ENCODE peak calls at places on chromosomes 16 and 17, in ten cellular contexts. I is uterus, Y is IMR-90, G is adrenal gland, K is endothelial cell of umbilical vein, T is HepG2, A is prostate gland, N is Peyer's patch, Q is transverse colon, E is testis. U is an unnamed sample.

GRCh38 chr17:37079735-37080134 is 131.0 kb downstream of the AATF start:
- DNase-seq in I (no peak), Y (peak; percentile 45), G (no peak), K (no peak), T (no peak), A (no peak), N (no peak), Q (no peak), E (no peak), U (no peak)

GRCh38 chr16:86834451-86835035 is 256.2 kb downstream of the FOXL1 start:
- DNase-seq in I (no peak), Y (peak; percentile 88), G (no peak), K (peak; percentile 41), T (no peak), A (no peak), N (no peak), Q (no peak), E (no peak), U (no peak)

GRCh38 chr17:74180336-74180735 is 23.1 kb upstream of the RPL38 start:
- DNase-seq in I (no peak), Y (no peak), G (no peak), K (no peak), T (no peak), A (no peak), N (no peak), Q (no peak), E (no peak), U (no peak)

GRCh38 chr16:23945243-23945642 is 109.5 kb downstream of the PRKCB start:
- DNase-seq in I (no peak), Y (no peak), G (no peak), K (no peak), T (no peak), A (no peak), N (no peak), Q (no peak), E (no peak), U (no peak)

GRCh38 chr16:48537909-48538745 is 71.9 kb downstream of the N4BP1 start:
- DNase-seq in I (peak; percentile 54), Y (no peak), G (peak; percentile 54), K (no peak), T (no peak), A (peak; percentile 57), N (no peak), Q (peak; percentile 54), E (peak; percentile 48), U (peak; percentile 70)

GRCh38 chr17:77416096-77416713 is 275.4 kb downstream of the SEC14L1 start:
- DNase-seq in I (no peak), Y (no peak), G (no peak), K (no peak), T (no peak), A (no peak), N (no peak), Q (no peak), E (no peak), U (no peak)

GRCh38 chr16:54080524-54081008 is 206.0 kb downstream of the IRX3 start:
- DNase-seq in I (no peak), Y (peak; percentile 98), G (no peak), K (no peak), T (peak; percentile 94), A (peak; percentile 92), N (no peak), Q (no peak), E (peak; percentile 25), U (peak; percentile 69)

GRCh38 chr16:76946879-76947278 is 244.1 kb upstream of the MON1B start:
- DNase-seq in I (no peak), Y (peak; percentile 79), G (peak; percentile 42), K (no peak), T (peak; percentile 20), A (peak; percentile 18), N (no peak), Q (no peak), E (peak; percentile 17), U (no peak)

GRCh38 chr17:59872351-59872750 is 20.4 kb downstream of the TUBD1 start:
- DNase-seq in I (no peak), Y (no peak), G (no peak), K (no peak), T (no peak), A (no peak), N (no peak), Q (no peak), E (no peak), U (no peak)

GRCh38 chr16:53094013-53094630 is 39.3 kb downstream of the CHD9 start:
- DNase-seq in I (peak; percentile 66), Y (no peak), G (peak; percentile 49), K (peak; percentile 72), T (no peak), A (peak; percentile 52), N (peak; percentile 86), Q (peak; percentile 90), E (no peak), U (peak; percentile 60)

GRCh38 chr17:37676115-37676925 is 33.1 kb upstream of the DDX52 start:
- DNase-seq in I (no peak), Y (peak; percentile 64), G (no peak), K (no peak), T (peak; percentile 94), A (no peak), N (peak; percentile 54), Q (peak; percentile 56), E (no peak), U (no peak)

GRCh38 chr17:4590981-4591453 is 6.7 kb downstream of the SMTNL2 start:
- DNase-seq in I (no peak), Y (no peak), G (no peak), K (no peak), T (no peak), A (no peak), N (no peak), Q (no peak), E (no peak), U (no peak)

GRCh38 chr17:27495460-27495859 is 39.2 kb downstream of the KSR1 start:
- DNase-seq in I (no peak), Y (no peak), G (no peak), K (no peak), T (no peak), A (no peak), N (no peak), Q (no peak), E (no peak), U (no peak)

GRCh38 chr17:27496005-27496404 is 39.8 kb downstream of the KSR1 start:
- DNase-seq in I (no peak), Y (no peak), G (no peak), K (no peak), T (no peak), A (no peak), N (no peak), Q (no peak), E (no peak), U (no peak)

GRCh38 chr17:27493088-27493487 is 36.8 kb downstream of the KSR1 start:
- DNase-seq in I (no peak), Y (no peak), G (no peak), K (peak; percentile 18), T (no peak), A (no peak), N (no peak), Q (no peak), E (no peak), U (no peak)

GRCh38 chr17:27492470-27492869 is 36.2 kb downstream of the KSR1 start:
- DNase-seq in I (no peak), Y (no peak), G (no peak), K (no peak), T (no peak), A (no peak), N (no peak), Q (no peak), E (no peak), U (no peak)

GRCh38 chr17:27494192-27495091 is 38.2 kb downstream of the KSR1 start:
- DNase-seq in I (peak; percentile 43), Y (peak; percentile 42), G (peak; percentile 83), K (peak; percentile 30), T (peak; percentile 84), A (peak; percentile 93), N (peak; percentile 92), Q (peak; percentile 92), E (no peak), U (peak; percentile 64)
- TF ChIP-seq POLR2A in I (no peak), Y (no peak), G (no peak), K (no peak), T (peak; percentile 61), A (peak; percentile 73), N (peak; percentile 88), Q (peak; percentile 68), E (no peak), U (no peak)

GRCh38 chr17:16455997-16456769 is 35.8 kb downstream of the LRRC75A start:
- DNase-seq in I (no peak), Y (no peak), G (no peak), K (no peak), T (no peak), A (no peak), N (no peak), Q (no peak), E (no peak), U (no peak)
- H3K36me3 ChIP-seq in I (no peaks in the 10 kb centered on the region), Y (no peaks in the 10 kb centered on the region), G (no peaks in the 10 kb centered on the region), K (no peaks in the 10 kb centered on the region), T (no peaks in the 10 kb centered on the region), A (no peaks in the 10 kb centered on the region), N (no peaks in the 10 kb centered on the region), Q (peaks cover 5% of the 10 kb centered on the region), E (no peaks in the 10 kb centered on the region), U (no peaks in the 10 kb centered on the region)

DNA sequence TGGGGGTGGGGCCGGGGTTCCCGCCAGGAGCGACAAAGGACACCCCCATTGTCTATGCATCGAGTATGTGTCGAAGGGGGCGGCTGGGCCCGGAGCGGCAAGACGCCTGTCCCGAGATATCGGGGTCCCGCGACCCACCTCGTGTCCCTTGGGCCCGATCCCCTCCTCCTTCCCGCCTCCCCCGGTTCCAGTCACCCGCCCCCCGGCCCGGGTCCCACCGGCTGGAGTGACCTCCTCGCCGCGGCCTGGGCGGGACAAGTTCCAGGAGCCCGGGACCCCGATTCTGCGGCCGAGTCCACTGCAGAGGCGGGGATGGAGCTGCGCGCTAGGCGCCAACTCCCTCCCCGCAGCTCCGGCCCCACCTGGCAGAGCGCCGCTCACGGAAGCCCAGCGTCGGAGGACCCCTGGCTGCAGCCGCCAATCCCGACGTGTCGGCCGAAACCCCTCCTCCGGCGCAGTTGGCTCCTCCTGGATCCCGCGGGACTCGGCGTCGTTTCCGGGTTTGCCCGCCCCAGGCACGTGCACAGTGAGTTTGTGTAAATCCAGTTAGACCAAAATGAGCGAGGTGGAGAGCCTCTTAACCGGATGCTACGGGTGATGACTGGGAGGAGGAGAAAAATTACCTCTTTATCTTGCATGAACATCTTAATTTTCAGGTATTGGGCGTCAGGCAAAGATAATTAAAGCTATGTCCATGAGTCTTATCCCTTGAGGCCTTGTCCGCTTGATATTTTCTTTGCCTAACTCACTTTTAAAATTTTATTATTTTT is at the start of gene NMRAL1:
- DNase-seq in I (peak; percentile 87), Y (peak; percentile 80), G (peak; percentile 91), K (peak; percentile 92), T (peak; percentile 82), A (peak; percentile 93), N (peak; percentile 91), Q (peak; percentile 93), E (peak; percentile 90), U (peak; percentile 92)
- TF ChIP-seq POLR2A in I (peak; percentile 58), Y (no peak), G (no peak), K (peak; percentile 88), T (peak; percentile 75), A (peak; percentile 70), N (peak; percentile 36), Q (peak; percentile 61), E (no peak), U (peak; percentile 75)

GRCh38 chr16:66824006-66824405 is 6.8 kb downstream of the NAE1 start:
- DNase-seq in I (no peak), Y (peak; percentile 16), G (no peak), K (no peak), T (no peak), A (no peak), N (no peak), Q (no peak), E (no peak), U (no peak)
- H3K36me3 ChIP-seq in I (no peaks in the 10 kb centered on the region), Y (peaks cover 26% of the 10 kb centered on the region), G (no peaks in the 10 kb centered on the region), K (peaks cover 15% of the 10 kb centered on the region), T (peaks cover 47% of the 10 kb centered on the region), A (no peaks in the 10 kb centered on the region), N (no peaks in the 10 kb centered on the region), Q (peaks cover 51% of the 10 kb centered on the region), E (no peaks in the 10 kb centered on the region), U (no peaks in the 10 kb centered on the region)

GRCh38 chr16:57203451-57203850 is 17.3 kb downstream of the RSPRY1 start:
- DNase-seq in I (no peak), Y (no peak), G (no peak), K (no peak), T (no peak), A (no peak), N (no peak), Q (no peak), E (no peak), U (no peak)
- TF ChIP-seq POLR2A in I (no peak), Y (no peak), G (no peak), K (no peak), T (no peak), A (no peak), N (no peak), Q (no peak), E (no peak), U (no peak)